ENCODE peak calls at places on chromosomes 4 and X, in four cellular contexts. L is spleen; F is CD8-positive, alpha-beta memory T cell; A is colonic mucosa. I is an unnamed sample. For H3K27me3, the result is how much of the 10 kb centered on the place peaks cover.

GRCh38 chrX:110442631-110443030 is 84.0 kb downstream of the RTL9 start:
- DNase-seq in L (no peak), F (no peak), A (no peak), I (no peak)

GRCh38 chr4:15131551-15131950 is 129.3 kb downstream of the CPEB2 start:
- DNase-seq in L (no peak), F (no peak), A (no peak), I (no peak)

GRCh38 chrX:108070891-108071290 is 20.5 kb downstream of the PSMD10 start:
- DNase-seq in L (no peak), F (no peak), A (no peak), I (no peak)

GRCh38 chrX:48574270-48575266 is at the start of gene RBM3:
- DNase-seq in L (peak), F (peak), A (peak), I (peak)

GRCh38 chr4:1960170-1960825 is 48.5 kb downstream of the NELFA start:
- DNase-seq in L (no peak), F (no peak), A (no peak), I (no peak)

GRCh38 chrX:49972313-49972712 is 49.9 kb downstream of the CLCN5 start:
- DNase-seq in L (no peak), F (no peak), A (no peak), I (no peak)

GRCh38 chrX:119118780-119119395 is 8.7 kb downstream of the KIAA1210 start:
- DNase-seq in L (no peak), F (peak), A (peak), I (no peak)

GRCh38 chr4:15913631-15913970 is 24.9 kb downstream of the FGFBP1 start:
- DNase-seq in L (no peak), F (no peak), A (no peak), I (no peak)

GRCh38 chr4:26609398-26609797 is 25.5 kb downstream of the TBC1D19 start:
- DNase-seq in L (no peak), F (no peak), A (no peak), I (no peak)

GRCh38 chr4:85833311-85833710 is 358.4 kb downstream of the ARHGAP24 start:
- DNase-seq in L (no peak), F (no peak), A (no peak), I (no peak)

GRCh38 chr4:147578057-147578476 is 39.1 kb upstream of the TMEM184C start:
- DNase-seq in L (no peak), F (no peak), A (no peak), I (peak)

GRCh38 chrX:68498044-68498507 is 775 bp upstream of the YIPF6 start:
- DNase-seq in L (no peak), F (no peak), A (no peak), I (no peak)

GRCh38 chr4:156958276-156959074 is 13.1 kb downstream of the PDGFC start:
- DNase-seq in L (no peak), F (no peak), A (no peak), I (no peak)

GRCh38 chr4:157075811-157076577 is at the start of gene GLRB:
- DNase-seq in L (peak), F (no peak), A (no peak), I (peak)

GRCh38 chr4:70801265-70801809 is 38.4 kb downstream of the GRSF1 start:
- DNase-seq in L (no peak), F (no peak), A (no peak), I (no peak)

GRCh38 chr4:84852081-84852480 is 114.4 kb downstream of the WDFY3 start:
- DNase-seq in L (no peak), F (no peak), A (no peak), I (no peak)

GRCh38 chr4:68074397-68074796 is 55.3 kb downstream of the TMPRSS11F start:
- DNase-seq in L (no peak), F (no peak), A (no peak), I (no peak)

GRCh38 chr4:55125087-55125721 is at the start of gene KDR:
- DNase-seq in L (no peak), F (no peak), A (peak), I (peak)

GRCh38 chrX:108224727-108225455 is 133.3 kb downstream of the ATG4A start:
- DNase-seq in L (no peak), F (no peak), A (no peak), I (no peak)

GRCh38 chr4:154958621-154959358 is 177.7 kb downstream of the RBM46 start:
- DNase-seq in L (no peak), F (no peak), A (peak), I (no peak)

GRCh38 chrX:13996650-13997049 is 33.0 kb downstream of the GEMIN8 start:
- DNase-seq in L (no peak), F (no peak), A (no peak), I (no peak)

GRCh38 chrX:13990126-13990525 is 39.6 kb downstream of the GEMIN8 start:
- DNase-seq in L (no peak), F (no peak), A (no peak), I (no peak)

GRCh38 chrX:13994681-13995080 is 35.0 kb downstream of the GEMIN8 start:
- DNase-seq in L (no peak), F (no peak), A (no peak), I (no peak)

DNA sequence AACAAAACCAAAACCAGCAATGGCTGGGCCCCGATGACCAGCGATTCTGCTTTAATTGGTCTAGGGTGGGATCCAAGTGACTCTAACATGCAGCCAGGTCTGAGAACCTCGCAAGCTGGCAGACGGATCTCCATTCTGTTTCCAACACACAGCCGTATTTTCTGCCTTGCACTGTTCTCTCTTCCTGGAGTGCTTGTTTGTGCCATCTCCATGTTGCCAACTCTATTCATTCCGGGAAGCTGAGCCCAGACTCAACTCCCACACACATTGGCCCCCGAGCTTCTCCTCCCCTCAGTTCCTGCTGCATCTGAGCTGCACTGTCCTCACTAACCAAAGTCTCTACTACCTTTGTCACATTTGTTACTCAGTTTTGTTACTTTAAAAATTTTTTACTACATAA is 35.6 kb downstream of the GEMIN8 start:
- DNase-seq in L (no peak), F (no peak), A (no peak), I (no peak)
- H3K27me3 ChIP-seq in L (under half), F (under half), A (under half), I (under half)

DNA sequence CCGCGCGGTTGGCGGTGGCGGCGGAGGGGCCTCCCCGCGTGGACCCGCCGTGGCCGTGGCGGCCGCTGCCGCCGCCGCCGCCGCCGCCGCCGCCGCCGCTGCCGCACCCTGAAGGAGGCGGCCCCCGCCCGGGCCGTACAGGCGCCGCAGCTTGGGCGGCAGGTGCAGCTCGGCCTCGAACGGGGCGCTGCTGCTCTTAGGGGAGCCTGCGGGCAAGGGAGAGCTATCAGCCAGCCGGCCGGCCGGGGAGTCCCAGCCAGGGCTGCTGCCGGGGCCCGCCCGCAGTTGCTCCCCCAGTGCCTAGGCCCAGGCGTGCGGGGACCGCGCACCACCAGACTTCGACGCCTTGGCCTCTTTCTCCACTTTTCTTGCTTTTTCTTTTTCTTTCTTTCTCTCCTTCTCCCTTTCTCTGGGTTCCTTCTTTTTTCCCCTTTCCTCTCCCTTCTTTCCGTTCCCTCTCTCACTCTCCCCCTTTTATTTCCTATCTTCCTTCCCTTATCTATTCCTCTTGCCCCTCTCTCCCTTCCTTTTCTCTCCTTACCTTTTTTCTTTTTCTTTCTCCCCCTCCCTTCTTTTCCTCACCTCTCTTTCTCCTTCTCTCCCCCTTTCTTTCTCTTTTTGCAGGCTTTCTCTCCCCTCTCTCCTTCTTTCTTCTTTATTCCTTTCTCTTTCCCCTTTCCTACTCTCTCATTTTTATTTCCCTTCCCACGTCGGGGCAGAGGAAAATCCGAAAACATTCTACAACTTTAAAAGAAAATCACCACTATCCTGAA is 2.0 kb downstream of the ARX start:
- DNase-seq in L (no peak), F (no peak), A (no peak), I (no peak)
- H3K27me3 ChIP-seq in L (under half), F (under half), A (half or more), I (half or more)

GRCh38 chrX:137071596-137071995 is 37.8 kb upstream of the GPR101 start:
- DNase-seq in L (no peak), F (no peak), A (no peak), I (no peak)
- H3K27me3 ChIP-seq in L (under half), F (under half), A (under half), I (under half)

GRCh38 chrX:16101581-16101980 is 21.8 kb upstream of the GRPR start:
- DNase-seq in L (no peak), F (no peak), A (no peak), I (no peak)
- H3K27me3 ChIP-seq in L (under half), F (under half), A (under half), I (under half)

DNA sequence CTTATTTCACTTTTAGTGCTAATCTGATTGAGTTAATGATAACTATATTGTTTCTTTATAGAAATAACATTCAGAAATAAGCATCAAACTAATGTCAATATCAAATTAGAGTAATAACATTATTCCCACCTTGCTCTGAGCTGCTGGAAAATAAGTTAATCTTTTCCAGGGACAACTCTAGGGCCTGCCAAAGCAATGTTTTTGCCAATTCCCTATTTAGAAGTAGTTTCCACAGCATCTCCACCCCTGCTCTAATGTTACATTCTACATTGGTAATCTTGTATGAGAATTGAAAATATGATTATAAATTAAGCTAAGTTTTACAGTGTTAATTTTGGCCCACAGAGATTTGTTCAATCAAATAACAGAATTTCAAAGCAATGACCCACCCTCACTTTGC is 68.3 kb downstream of the REELD1 start:
- DNase-seq in L (no peak), F (no peak), A (no peak), I (no peak)
- H3K27me3 ChIP-seq in L (under half), F (under half), A (under half), I (under half)

DNA sequence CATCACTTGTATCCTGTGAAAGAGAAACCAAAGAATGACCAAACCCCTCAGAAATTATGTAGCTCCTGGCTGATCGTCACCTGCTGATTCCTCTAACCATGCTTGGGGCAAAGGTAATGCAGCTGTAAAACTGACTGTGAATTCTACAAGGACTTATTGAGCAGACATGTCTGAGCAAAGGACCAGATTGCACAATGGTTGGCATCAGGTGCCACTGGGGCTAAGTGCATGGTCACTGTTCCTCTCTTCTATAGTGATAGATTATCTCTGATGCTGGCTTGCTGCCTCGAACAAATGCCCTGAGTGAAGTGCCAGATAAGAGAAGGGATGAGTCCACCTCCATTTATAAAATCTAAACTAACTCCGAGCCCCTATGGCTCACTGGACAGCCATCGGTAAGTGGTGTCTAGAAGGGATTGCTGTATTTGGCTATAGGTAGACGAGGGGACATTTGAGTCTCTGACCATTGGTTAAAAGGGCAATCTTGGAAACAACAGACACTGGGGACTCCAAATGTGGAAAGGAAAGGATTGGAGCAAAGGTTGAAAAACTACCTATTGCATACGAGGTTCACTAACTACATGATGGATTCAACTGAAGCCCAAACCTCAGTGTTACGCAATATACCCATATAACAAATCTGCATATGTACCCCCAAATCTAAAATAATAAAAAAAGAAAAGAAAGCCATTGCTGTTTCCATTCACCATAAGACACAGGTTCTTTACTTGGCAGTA is 110.8 kb upstream of the IGSF1 start:
- DNase-seq in L (no peak), F (no peak), A (no peak), I (no peak)
- H3K27me3 ChIP-seq in L (under half), F (under half), A (under half), I (under half)

GRCh38 chr4:821181-821591 is 4.7 kb downstream of the CPLX1 start:
- DNase-seq in L (no peak), F (no peak), A (no peak), I (peak)

GRCh38 chr4:821631-822030 is 4.3 kb downstream of the CPLX1 start:
- DNase-seq in L (no peak), F (no peak), A (no peak), I (no peak)

GRCh38 chr4:822361-823092 is 3.4 kb downstream of the CPLX1 start:
- DNase-seq in L (no peak), F (no peak), A (no peak), I (peak)

GRCh38 chr4:819401-820229 is 6.3 kb downstream of the CPLX1 start:
- DNase-seq in L (no peak), F (no peak), A (no peak), I (no peak)

DNA sequence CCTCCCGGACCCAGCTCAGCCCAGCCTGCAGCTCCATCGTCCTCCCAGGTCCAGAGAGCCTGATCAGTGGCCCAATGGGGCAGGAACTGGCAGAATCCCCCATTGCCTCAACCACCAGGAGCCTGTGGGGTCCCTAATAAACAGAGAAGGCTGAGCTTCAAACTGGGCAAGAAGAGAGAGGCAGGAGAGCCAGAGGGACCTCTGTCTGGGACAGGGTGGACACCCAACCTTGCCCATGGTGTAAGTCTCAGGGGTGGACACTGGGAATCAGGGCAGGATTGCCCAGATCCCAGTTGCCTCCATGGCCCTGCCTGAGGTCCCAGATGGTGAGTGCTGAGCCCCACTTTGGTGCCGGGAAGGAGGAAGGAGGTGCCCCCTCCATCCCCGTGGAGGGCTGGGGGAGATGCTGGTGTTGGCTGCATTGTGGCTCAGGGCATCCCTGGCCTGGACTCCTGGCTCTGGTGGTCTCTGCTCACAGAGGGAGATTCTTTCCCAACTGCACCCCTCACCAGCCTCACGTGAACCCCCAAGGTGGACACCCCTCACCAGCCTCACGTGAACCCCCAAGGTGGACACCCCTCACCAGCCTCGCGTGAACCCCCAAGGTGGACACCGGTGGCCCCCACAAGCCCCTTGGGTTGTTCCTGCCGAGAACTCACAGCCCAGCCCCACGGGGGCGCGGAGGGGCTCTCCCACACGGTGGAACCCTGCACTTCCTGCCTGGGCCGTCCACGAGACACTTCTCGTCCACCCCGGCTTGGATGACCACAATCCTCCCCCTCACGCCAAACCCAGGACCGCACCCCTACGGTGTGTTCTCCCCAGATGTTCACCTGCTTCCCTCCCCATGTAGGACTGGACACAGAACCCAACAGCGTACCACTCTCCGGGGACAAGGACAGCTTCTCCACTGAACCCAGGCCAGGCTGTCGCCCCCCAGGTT is 5.4 kb downstream of the CPLX1 start:
- DNase-seq in L (no peak), F (no peak), A (no peak), I (no peak)
- H3K27me3 ChIP-seq in L (under half), F (under half), A (under half), I (half or more)

GRCh38 chrX:40006025-40007017 is 91.4 kb downstream of the BCOR start:
- DNase-seq in L (peak), F (no peak), A (peak), I (peak)

GRCh38 chrX:40005290-40006011 is 92.3 kb downstream of the BCOR start:
- DNase-seq in L (peak), F (no peak), A (no peak), I (no peak)

GRCh38 chrX:40007746-40008705 is 89.7 kb downstream of the BCOR start:
- DNase-seq in L (no peak), F (no peak), A (no peak), I (no peak)

GRCh38 chrX:40008841-40009461 is 88.8 kb downstream of the BCOR start:
- DNase-seq in L (peak), F (no peak), A (no peak), I (peak)

DNA sequence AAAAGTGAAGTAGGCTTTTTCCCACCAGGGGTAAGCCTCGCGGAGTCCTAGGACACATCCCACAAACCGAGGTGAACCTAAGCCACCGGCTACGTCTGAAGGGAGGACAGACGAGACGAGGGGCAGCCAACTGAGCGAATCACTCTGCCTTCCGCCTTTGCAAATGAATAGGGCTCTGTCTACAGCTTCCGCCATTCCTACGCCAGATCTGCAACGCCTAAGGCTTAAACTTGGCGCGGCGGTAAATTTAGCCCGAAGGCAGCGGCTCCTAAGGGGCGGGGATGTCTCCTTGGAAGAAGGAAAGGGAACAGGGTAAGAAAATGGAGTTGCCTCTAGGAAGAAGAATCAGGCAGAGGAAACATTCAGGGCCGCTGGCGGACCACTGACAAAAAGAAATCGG is 90.6 kb downstream of the BCOR start:
- DNase-seq in L (no peak), F (no peak), A (no peak), I (no peak)
- H3K27me3 ChIP-seq in L (under half), F (under half), A (half or more), I (half or more)

GRCh38 chr4:13522282-13523104 is 21.8 kb downstream of the NKX3-2 start:
- DNase-seq in L (peak), F (no peak), A (no peak), I (no peak)
- H3K27me3 ChIP-seq in L (under half), F (half or more), A (under half), I (half or more)